ENCODE peak calls at places on chromosomes 3 and 15, in four cellular contexts. One of them, this sample, is unnamed.

GRCh38 chr3:165156757-165157156 is 39.4 kb downstream of the SLITRK3 start:
- DNase-seq in NCI-H524 treated with DMSO at 0.1 percent for 48 hours: no peak
- DNase-seq in HT1080: no peak
- DNase-seq in AG04450: no peak
- DNase-seq in this sample: no peak

GRCh38 chr3:120567370-120568197 is 28.6 kb upstream of the NDUFB4 start:
- DNase-seq in HT1080: peak; percentile 64
- DNase-seq in AG04450: no peak
- DNase-seq in NCI-H524 treated with DMSO at 0.1 percent for 48 hours: peak; percentile 56
- DNase-seq in this sample: peak; percentile 64

GRCh38 chr3:79339846-79340245 is 428.0 kb downstream of the ROBO1 start:
- DNase-seq in HT1080: no peak
- DNase-seq in NCI-H524 treated with DMSO at 0.1 percent for 48 hours: no peak
- DNase-seq in AG04450: no peak
- DNase-seq in this sample: no peak

GRCh38 chr3:50930371-50931208 is 255.9 kb downstream of the DOCK3 start:
- DNase-seq in NCI-H524 treated with DMSO at 0.1 percent for 48 hours: no peak
- DNase-seq in HT1080: no peak
- DNase-seq in AG04450: no peak
- DNase-seq in this sample: no peak

GRCh38 chr3:71585891-71586809 is 2.6 kb upstream of the FOXP1 start:
- DNase-seq in NCI-H524 treated with DMSO at 0.1 percent for 48 hours: no peak
- DNase-seq in AG04450: no peak
- DNase-seq in HT1080: peak; percentile 43
- DNase-seq in this sample: peak; percentile 23

GRCh38 chr15:57571725-57572124 is 20.0 kb upstream of the MYZAP start:
- DNase-seq in HT1080: no peak
- DNase-seq in NCI-H524 treated with DMSO at 0.1 percent for 48 hours: no peak
- DNase-seq in AG04450: no peak
- DNase-seq in this sample: no peak

GRCh38 chr3:160330111-160330510 is 68.9 kb downstream of the IFT80 start:
- DNase-seq in AG04450: no peak
- DNase-seq in HT1080: no peak
- DNase-seq in NCI-H524 treated with DMSO at 0.1 percent for 48 hours: no peak
- DNase-seq in this sample: no peak

GRCh38 chr15:50797926-50798325 is 32.4 kb upstream of the SPPL2A start:
- DNase-seq in HT1080: no peak
- DNase-seq in NCI-H524 treated with DMSO at 0.1 percent for 48 hours: no peak
- DNase-seq in AG04450: no peak
- DNase-seq in this sample: peak; percentile 86

GRCh38 chr3:13582366-13583250 is 33.7 kb downstream of the FBLN2 start:
- DNase-seq in NCI-H524 treated with DMSO at 0.1 percent for 48 hours: no peak
- DNase-seq in AG04450: no peak
- DNase-seq in HT1080: no peak
- DNase-seq in this sample: no peak

GRCh38 chr3:16474304-16474703 is 39.2 kb downstream of the RFTN1 start:
- DNase-seq in HT1080: no peak
- DNase-seq in AG04450: no peak
- DNase-seq in NCI-H524 treated with DMSO at 0.1 percent for 48 hours: no peak
- DNase-seq in this sample: no peak

GRCh38 chr3:132804498-132804897 is 82.3 kb upstream of the NPHP3 start:
- DNase-seq in NCI-H524 treated with DMSO at 0.1 percent for 48 hours: no peak
- DNase-seq in HT1080: no peak
- DNase-seq in AG04450: no peak
- DNase-seq in this sample: no peak

GRCh38 chr3:36804295-36805055 is 40.1 kb upstream of the DCLK3 start:
- DNase-seq in AG04450: no peak
- DNase-seq in HT1080: no peak
- DNase-seq in NCI-H524 treated with DMSO at 0.1 percent for 48 hours: peak; percentile 50
- DNase-seq in this sample: no peak

GRCh38 chr3:170437151-170437550 is 18.5 kb downstream of the CLDN11 start:
- DNase-seq in AG04450: no peak
- DNase-seq in NCI-H524 treated with DMSO at 0.1 percent for 48 hours: no peak
- DNase-seq in HT1080: no peak
- DNase-seq in this sample: no peak

GRCh38 chr3:188389711-188390346 is 235.9 kb downstream of the LPP start:
- DNase-seq in NCI-H524 treated with DMSO at 0.1 percent for 48 hours: no peak
- DNase-seq in AG04450: no peak
- DNase-seq in HT1080: no peak
- DNase-seq in this sample: no peak

GRCh38 chr3:80733522-80734176 is 965.9 kb upstream of the ROBO1 start:
- DNase-seq in AG04450: no peak
- DNase-seq in HT1080: peak; percentile 67
- DNase-seq in NCI-H524 treated with DMSO at 0.1 percent for 48 hours: no peak
- DNase-seq in this sample: no peak

GRCh38 chr15:99474041-99474906 is 91.5 kb upstream of the MEF2A start:
- DNase-seq in HT1080: no peak
- DNase-seq in AG04450: no peak
- DNase-seq in NCI-H524 treated with DMSO at 0.1 percent for 48 hours: no peak
- DNase-seq in this sample: no peak

GRCh38 chr3:22451501-22451900 is 700.5 kb upstream of the ZNF385D start:
- DNase-seq in AG04450: no peak
- DNase-seq in HT1080: no peak
- DNase-seq in NCI-H524 treated with DMSO at 0.1 percent for 48 hours: peak; percentile 10
- DNase-seq in this sample: no peak

GRCh38 chr3:49346797-49347251 is 7.0 kb upstream of the USP4 start:
- DNase-seq in HT1080: peak; percentile 77
- DNase-seq in NCI-H524 treated with DMSO at 0.1 percent for 48 hours: no peak
- DNase-seq in AG04450: no peak
- DNase-seq in this sample: no peak

GRCh38 chr3:88231207-88231606 is 81.4 kb downstream of the C3orf38 start:
- DNase-seq in HT1080: peak; percentile 86
- DNase-seq in AG04450: no peak
- DNase-seq in NCI-H524 treated with DMSO at 0.1 percent for 48 hours: no peak
- DNase-seq in this sample: no peak

GRCh38 chr3:37762698-37763097 is 99.0 kb upstream of the CTDSPL start:
- DNase-seq in HT1080: no peak
- DNase-seq in NCI-H524 treated with DMSO at 0.1 percent for 48 hours: no peak
- DNase-seq in AG04450: no peak
- DNase-seq in this sample: no peak

GRCh38 chr3:9899289-9899791 is 3.3 kb upstream of the IL17RE start:
- DNase-seq in HT1080: no peak
- DNase-seq in AG04450: no peak
- DNase-seq in NCI-H524 treated with DMSO at 0.1 percent for 48 hours: no peak
- DNase-seq in this sample: peak; percentile 70

GRCh38 chr15:47013446-47013845 is 703.9 kb upstream of the SEMA6D start:
- DNase-seq in NCI-H524 treated with DMSO at 0.1 percent for 48 hours: no peak
- DNase-seq in AG04450: no peak
- DNase-seq in HT1080: no peak
- DNase-seq in this sample: no peak

GRCh38 chr3:23999012-23999641 is 54.0 kb downstream of the NR1D2 start:
- DNase-seq in AG04450: peak; percentile 18
- DNase-seq in NCI-H524 treated with DMSO at 0.1 percent for 48 hours: no peak
- DNase-seq in HT1080: peak; percentile 59
- DNase-seq in this sample: peak; percentile 65

GRCh38 chr15:70284438-70285214 is 186.9 kb upstream of the TLE3 start:
- DNase-seq in NCI-H524 treated with DMSO at 0.1 percent for 48 hours: no peak
- DNase-seq in AG04450: no peak
- DNase-seq in HT1080: no peak
- DNase-seq in this sample: peak; percentile 72